ENCODE peak calls at places on chromosome 13, in nine cellular contexts. M is spleen; O is stomach; V is colonic mucosa; I is Peyer's patch; X is tibial artery; A is heart right ventricle; Q is CD4-positive, alpha-beta T cell; L is tibial nerve. N is an unnamed sample.

GRCh38 chr13:98923641-98924397 is 54.0 kb downstream of the DOCK9 start:
- DNase-seq in M (no peak), O (no peak), V (no peak), I (no peak), X (no peak), A (no peak), Q (no peak), L (peak; percentile 48), N (no peak)

GRCh38 chr13:70747305-70747704 is 639.1 kb upstream of the KLHL1 start:
- DNase-seq in M (no peak), O (no peak), V (no peak), I (no peak), X (no peak), A (no peak), Q (no peak), L (no peak), N (no peak)

GRCh38 chr13:23983671-23984070 is 86.4 kb upstream of the C1QTNF9B start:
- DNase-seq in M (no peak), O (no peak), V (no peak), I (no peak), X (no peak), A (no peak), Q (no peak), L (no peak), N (no peak)

GRCh38 chr13:46663216-46663615 is 110.2 kb downstream of the LRCH1 start:
- DNase-seq in M (no peak), O (no peak), V (no peak), I (no peak), X (no peak), A (no peak), Q (no peak), L (no peak), N (no peak)

GRCh38 chr13:23505007-23505406 is 65.2 kb upstream of the TNFRSF19 start:
- DNase-seq in M (no peak), O (no peak), V (no peak), I (no peak), X (no peak), A (peak; percentile 20), Q (no peak), L (no peak), N (no peak)

GRCh38 chr13:92547256-92547655 is 679.4 kb upstream of the GPC6 start:
- DNase-seq in M (no peak), O (no peak), V (no peak), I (no peak), X (no peak), A (no peak), Q (no peak), L (no peak), N (no peak)

GRCh38 chr13:113209336-113209879 is at the start of gene CUL4A:
- DNase-seq in M (peak; percentile 94), O (peak; percentile 83), V (peak; percentile 88), I (peak; percentile 91), X (peak; percentile 90), A (peak; percentile 85), Q (peak; percentile 64), L (peak; percentile 66), N (peak; percentile 86)

GRCh38 chr13:91292630-91293221 is 54.8 kb upstream of the MIR17HG start:
- DNase-seq in M (no peak), O (no peak), V (no peak), I (no peak), X (no peak), A (no peak), Q (no peak), L (no peak), N (no peak)

GRCh38 chr13:22270881-22271280 is 600.0 kb downstream of the FGF9 start:
- DNase-seq in M (no peak), O (no peak), V (no peak), I (no peak), X (no peak), A (no peak), Q (no peak), L (no peak), N (no peak)

GRCh38 chr13:106859505-106859904 is 291.6 kb upstream of the ARGLU1 start:
- DNase-seq in M (no peak), O (no peak), V (no peak), I (no peak), X (no peak), A (no peak), Q (no peak), L (no peak), N (no peak)
- H3K27ac ChIP-seq in M (no peak overlapping the region), O (no peak overlapping the region), V (no peak overlapping the region), I (no peak overlapping the region), X (no peak overlapping the region), A (no peak overlapping the region), Q (no peak overlapping the region), L (no peak overlapping the region), N (no peak overlapping the region)

GRCh38 chr13:45466359-45466758 is 1.6 kb downstream of the COG3 start:
- DNase-seq in M (no peak), O (no peak), V (no peak), I (no peak), X (no peak), A (no peak), Q (no peak), L (no peak), N (no peak)

GRCh38 chr13:45468676-45469075 is 3.9 kb downstream of the COG3 start:
- DNase-seq in M (no peak), O (no peak), V (peak; percentile 36), I (no peak), X (no peak), A (no peak), Q (no peak), L (no peak), N (no peak)

GRCh38 chr13:45464141-45464686 is 525 bp upstream of the COG3 start:
- DNase-seq in M (peak; percentile 80), O (no peak), V (peak; percentile 27), I (no peak), X (no peak), A (no peak), Q (no peak), L (no peak), N (no peak)

DNA sequence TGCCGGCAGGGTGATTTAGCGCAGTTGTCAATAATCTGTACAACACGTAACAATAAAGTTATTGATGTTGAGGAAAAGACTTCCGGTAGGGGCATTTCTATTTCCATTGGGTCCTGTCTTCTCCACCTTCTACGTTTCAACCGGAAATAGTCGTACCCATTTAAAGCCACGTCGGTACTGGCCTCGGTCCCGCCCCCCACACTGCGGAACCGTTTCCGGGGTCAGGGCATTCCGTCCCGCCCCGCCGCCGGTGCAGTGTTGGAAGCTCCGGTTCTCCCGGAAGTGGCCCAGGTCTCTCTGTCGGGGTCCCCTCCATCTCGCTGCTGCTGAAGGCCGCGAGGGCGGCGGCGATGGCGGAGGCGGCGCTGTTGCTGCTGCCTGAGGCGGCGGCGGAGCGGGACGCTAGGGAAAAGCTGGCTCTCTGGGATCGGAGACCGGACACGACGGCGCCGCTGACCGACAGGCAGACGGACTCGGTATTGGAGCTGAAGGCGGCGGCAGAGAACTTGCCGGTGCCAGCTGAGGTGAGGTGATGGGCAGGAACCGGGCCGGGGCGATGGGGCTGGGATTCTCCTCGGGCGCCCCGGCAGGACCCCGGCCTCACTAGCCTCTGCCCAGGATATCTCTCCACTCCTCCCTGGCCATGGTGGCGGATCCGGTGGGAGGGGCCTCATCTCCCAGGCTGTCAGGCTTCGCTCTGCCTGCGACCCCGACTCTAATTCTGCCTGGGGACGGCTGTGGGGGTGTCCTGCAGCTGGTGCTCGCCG is at the start of gene COG3:
- DNase-seq in M (peak; percentile 97), O (peak; percentile 96), V (peak; percentile 97), I (peak; percentile 97), X (peak; percentile 97), A (peak; percentile 94), Q (peak; percentile 93), L (peak; percentile 94), N (peak; percentile 95)
- TF ChIP-seq CTCF in M (peak; percentile 28), O (no peak), V (peak; percentile 49), I (peak; percentile 38), X (peak; percentile 61), A (peak; percentile 24), Q (peak; percentile 50), L (no peak), N (peak; percentile 85)

DNA sequence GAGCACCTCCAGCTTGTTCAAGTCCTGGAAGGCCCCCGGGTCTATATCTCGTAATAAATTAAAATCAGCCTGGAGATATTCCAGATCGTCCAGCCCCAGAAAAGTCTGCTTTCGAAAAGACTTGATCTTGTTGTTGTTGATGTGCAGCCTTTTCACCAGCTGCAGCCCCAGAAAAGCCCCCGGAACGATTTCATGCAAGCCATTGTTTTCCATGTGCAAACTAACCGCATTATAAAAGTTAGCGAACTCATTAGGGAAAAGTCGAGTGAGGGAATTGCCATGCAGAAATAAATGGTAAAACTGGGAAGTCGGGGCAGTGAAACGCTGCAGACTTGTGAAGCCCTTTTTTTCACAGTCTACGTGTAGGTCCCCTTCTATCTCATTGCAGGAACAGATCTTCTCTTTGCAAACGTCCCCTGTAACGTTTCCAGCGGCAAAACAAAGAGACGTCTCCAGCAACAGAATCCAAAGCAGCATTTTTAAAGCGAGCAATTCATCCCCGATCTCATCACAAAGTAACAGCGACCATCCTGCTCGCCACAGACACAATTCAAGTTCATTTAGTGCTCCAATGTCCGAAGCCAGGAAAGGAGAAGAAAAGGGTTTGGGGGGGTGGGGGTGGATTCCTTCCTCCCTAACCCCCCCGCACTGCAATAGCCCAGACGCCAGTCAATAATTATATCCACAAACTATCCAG is 1.1 kb downstream of the SLITRK1 start:
- DNase-seq in M (no peak), O (no peak), V (no peak), I (no peak), X (no peak), A (no peak), Q (no peak), L (no peak), N (no peak)
- H3K27me3 ChIP-seq in M (peaks cover 56% of the 10 kb centered on the region), O (peaks cover 45% of the 10 kb centered on the region), V (no peaks in the 10 kb centered on the region), I (no peaks in the 10 kb centered on the region), X (no peaks in the 10 kb centered on the region), A (peaks cover 66% of the 10 kb centered on the region), Q (peaks cover 43% of the 10 kb centered on the region), L (no peaks in the 10 kb centered on the region), N (peaks cover 3% of the 10 kb centered on the region)

GRCh38 chr13:76886292-76887061 is at the start of gene KCTD12:
- DNase-seq in M (peak; percentile 96), O (peak; percentile 76), V (peak; percentile 85), I (peak; percentile 73), X (peak; percentile 94), A (peak; percentile 93), Q (peak; percentile 72), L (peak; percentile 78), N (peak; percentile 86)

GRCh38 chr13:76888421-76888820 is 2.2 kb upstream of the KCTD12 start:
- DNase-seq in M (no peak), O (no peak), V (no peak), I (no peak), X (no peak), A (no peak), Q (no peak), L (no peak), N (no peak)

GRCh38 chr13:76885203-76886004 is 801 bp downstream of the KCTD12 start:
- DNase-seq in M (peak; percentile 94), O (peak; percentile 73), V (peak; percentile 83), I (peak; percentile 73), X (peak; percentile 86), A (peak; percentile 71), Q (peak; percentile 47), L (peak; percentile 63), N (peak; percentile 67)

GRCh38 chr13:76886005-76886291 is 257 bp downstream of the KCTD12 start:
- DNase-seq in M (no peak), O (no peak), V (no peak), I (no peak), X (no peak), A (no peak), Q (no peak), L (no peak), N (no peak)

DNA sequence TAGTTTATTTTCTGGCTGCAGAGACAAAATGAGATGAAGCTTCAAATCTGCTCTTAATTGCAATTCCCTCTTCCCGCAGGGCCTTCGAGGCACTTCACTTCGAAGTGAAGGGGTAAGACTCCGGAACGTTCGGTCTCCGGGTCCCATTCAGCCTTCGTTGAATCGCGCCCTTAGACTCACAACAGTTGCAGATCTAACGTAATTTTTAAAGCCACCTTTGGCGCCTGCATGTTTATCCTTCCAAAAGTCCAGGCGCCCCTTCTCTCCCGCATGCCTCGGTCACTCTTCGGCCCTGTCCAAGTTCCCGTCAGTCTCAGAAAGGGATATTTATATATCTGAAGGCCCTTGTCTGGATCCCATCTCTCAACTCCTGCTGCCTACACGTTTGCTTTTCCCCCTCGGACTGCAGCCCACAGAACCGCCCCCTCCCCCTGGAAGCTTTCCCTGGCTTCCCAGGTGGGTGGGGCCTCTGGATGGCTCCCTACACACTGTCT is 912 bp upstream of the KCTD12 start:
- DNase-seq in M (peak; percentile 72), O (no peak), V (peak; percentile 23), I (no peak), X (no peak), A (peak; percentile 36), Q (no peak), L (no peak), N (no peak)
- H3K27ac ChIP-seq in M (peak overlapping the region; percentile 94), O (peak overlapping the region; percentile 87), V (peak overlapping the region; percentile 71), I (peak overlapping the region; percentile 71), X (peak overlapping the region; percentile 87), A (peak overlapping the region; percentile 88), Q (no peak overlapping the region), L (peak overlapping the region; percentile 81), N (peak overlapping the region; percentile 56)